ENCODE peak calls at places on chromosomes 5 and 9, in eight cellular contexts. P, Q, I, B, L, E, A and R are unnamed samples. For H3K4me1 and H3K9me3, the result is how much of the 10 kb centered on the place peaks cover.

GRCh38 chr9:95023217-95024003 is 294.1 kb downstream of the FANCC start:
- DNase-seq in P (peak), Q (peak), I (no peak), B (peak), L (peak), E (no peak), A (peak), R (no peak)

GRCh38 chr9:125284855-125285254 is 23.2 kb downstream of the GAPVD1 start:
- DNase-seq in P (no peak), Q (no peak), I (no peak), B (peak), L (no peak), E (no peak), A (no peak), R (no peak)

GRCh38 chr5:153276151-153276550 is 214.3 kb upstream of the GRIA1 start:
- DNase-seq in P (no peak), Q (no peak), I (no peak), B (peak), L (no peak), E (no peak), A (peak), R (no peak)

GRCh38 chr5:135353952-135354721 is 44.9 kb downstream of the MACROH2A1 start:
- DNase-seq in P (peak), Q (no peak), I (no peak), B (no peak), L (no peak), E (no peak), A (no peak), R (peak)

GRCh38 chr9:99732715-99733114 is 89.0 kb upstream of the NR4A3 start:
- DNase-seq in P (no peak), Q (no peak), I (no peak), B (no peak), L (no peak), E (no peak), A (no peak), R (no peak)

GRCh38 chr5:96522635-96523355 is 89.7 kb upstream of the PCSK1 start:
- DNase-seq in P (no peak), Q (no peak), I (no peak), B (no peak), L (no peak), E (no peak), A (peak), R (no peak)

GRCh38 chr5:141001466-141001853 is 35.2 kb downstream of the PCDHAC2 start:
- DNase-seq in P (no peak), Q (no peak), I (no peak), B (no peak), L (no peak), E (no peak), A (no peak), R (no peak)

GRCh38 chr5:37015795-37016666 is 139.5 kb downstream of the NIPBL start:
- DNase-seq in P (peak), Q (no peak), I (no peak), B (no peak), L (peak), E (no peak), A (no peak), R (no peak)

GRCh38 chr5:88979244-88979643 is 96.3 kb upstream of the MEF2C start:
- DNase-seq in P (peak), Q (no peak), I (no peak), B (no peak), L (peak), E (no peak), A (no peak), R (no peak)

GRCh38 chr5:34895641-34896419 is 19.5 kb downstream of the RAD1 start:
- DNase-seq in P (no peak), Q (no peak), I (no peak), B (no peak), L (no peak), E (no peak), A (no peak), R (no peak)

GRCh38 chr9:95724253-95724991 is 151.1 kb upstream of the ERCC6L2 start:
- DNase-seq in P (no peak), Q (no peak), I (no peak), B (no peak), L (no peak), E (no peak), A (no peak), R (no peak)

GRCh38 chr9:127943746-127944145 is 6.1 kb upstream of the DPM2 start:
- DNase-seq in P (peak), Q (peak), I (peak), B (peak), L (peak), E (peak), A (peak), R (peak)
- H3K4me1 ChIP-seq in P (under half), Q (under half), I (under half), B (under half), L (under half), E (under half), A (under half), R (under half)

GRCh38 chr9:71876106-71876505 is 34.9 kb downstream of the ABHD17B start:
- DNase-seq in P (no peak), Q (no peak), I (no peak), B (no peak), L (no peak), E (no peak), A (no peak), R (no peak)

GRCh38 chr9:71876829-71877228 is 34.2 kb downstream of the ABHD17B start:
- DNase-seq in P (no peak), Q (no peak), I (no peak), B (no peak), L (no peak), E (no peak), A (no peak), R (no peak)

GRCh38 chr9:71878327-71879274 is 32.4 kb downstream of the ABHD17B start:
- DNase-seq in P (no peak), Q (no peak), I (no peak), B (no peak), L (no peak), E (no peak), A (no peak), R (no peak)

GRCh38 chr9:71884005-71884404 is 27.0 kb downstream of the ABHD17B start:
- DNase-seq in P (no peak), Q (no peak), I (no peak), B (no peak), L (no peak), E (no peak), A (no peak), R (no peak)

DNA sequence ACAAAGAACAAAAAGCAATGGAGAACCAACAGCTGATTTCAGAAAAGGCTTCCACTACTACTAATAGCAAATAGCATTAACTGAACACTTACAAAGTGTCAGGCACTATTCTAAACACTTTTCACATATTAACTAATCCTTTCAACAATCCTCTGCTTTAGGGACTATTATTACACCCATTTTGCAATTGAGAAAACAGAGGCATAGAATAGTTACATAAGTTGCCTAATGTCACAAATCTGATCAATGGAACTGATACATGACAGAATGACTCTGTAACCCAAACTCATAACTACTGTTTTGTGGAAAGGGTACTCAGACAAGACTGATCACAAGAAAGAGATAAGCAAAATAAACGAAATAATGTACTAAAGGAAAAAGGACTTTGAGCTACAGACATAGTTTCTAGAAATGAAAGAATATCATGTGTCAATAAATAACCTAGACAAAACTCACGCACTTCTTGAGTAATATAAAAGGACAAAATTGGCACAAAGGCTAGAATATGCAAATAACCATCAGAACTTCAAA is 31.3 kb downstream of the ABHD17B start:
- DNase-seq in P (no peak), Q (no peak), I (no peak), B (no peak), L (no peak), E (no peak), A (no peak), R (no peak)
- H3K9me3 ChIP-seq in P (under half), Q (under half), I (under half), B (half or more), L (under half), E (under half), A (under half), R (under half)

GRCh38 chr9:93590609-93591234 is 14.3 kb downstream of the PHF2 start:
- DNase-seq in P (no peak), Q (peak), I (peak), B (no peak), L (no peak), E (no peak), A (no peak), R (no peak)

GRCh38 chr9:93592389-93593021 is 16.1 kb downstream of the PHF2 start:
- DNase-seq in P (no peak), Q (peak), I (peak), B (no peak), L (no peak), E (no peak), A (no peak), R (no peak)

GRCh38 chr9:93589688-93590087 is 13.3 kb downstream of the PHF2 start:
- DNase-seq in P (peak), Q (peak), I (peak), B (no peak), L (no peak), E (no peak), A (no peak), R (no peak)

GRCh38 chr9:93591706-93592388 is 15.5 kb downstream of the PHF2 start:
- DNase-seq in P (no peak), Q (peak), I (peak), B (no peak), L (peak), E (no peak), A (no peak), R (no peak)

DNA sequence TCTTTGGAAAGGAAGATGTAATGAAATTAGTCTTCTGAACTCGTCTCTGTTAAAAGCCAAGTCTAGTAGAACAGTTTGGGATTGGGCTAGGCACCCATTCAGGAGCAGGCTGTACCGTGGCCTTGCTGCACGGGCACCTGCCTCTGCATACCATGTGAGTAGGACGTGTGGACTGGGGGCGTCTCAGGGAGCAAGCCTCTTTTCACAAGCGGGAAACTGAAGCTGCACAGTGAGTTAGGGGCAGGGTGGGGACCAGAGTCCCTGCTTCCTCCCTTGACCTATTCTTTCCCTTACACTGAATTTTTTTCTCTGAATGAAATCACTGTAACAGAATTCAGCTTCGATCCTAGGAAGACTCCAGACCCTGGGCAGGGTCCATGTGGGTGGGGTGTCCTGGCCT is 14.9 kb downstream of the PHF2 start:
- DNase-seq in P (no peak), Q (no peak), I (peak), B (no peak), L (no peak), E (no peak), A (no peak), R (no peak)
- H3K4me1 ChIP-seq in P (under half), Q (under half), I (under half), B (under half), L (under half), E (under half), A (half or more), R (under half)

GRCh38 chr5:8958602-8959001 is 587.3 kb downstream of the SEMA5A start:
- DNase-seq in P (peak), Q (no peak), I (no peak), B (no peak), L (no peak), E (no peak), A (no peak), R (no peak)
- H3K9me3 ChIP-seq in P (under half), Q (under half), I (under half), B (under half), L (under half), E (under half), A (under half), R (under half)

DNA sequence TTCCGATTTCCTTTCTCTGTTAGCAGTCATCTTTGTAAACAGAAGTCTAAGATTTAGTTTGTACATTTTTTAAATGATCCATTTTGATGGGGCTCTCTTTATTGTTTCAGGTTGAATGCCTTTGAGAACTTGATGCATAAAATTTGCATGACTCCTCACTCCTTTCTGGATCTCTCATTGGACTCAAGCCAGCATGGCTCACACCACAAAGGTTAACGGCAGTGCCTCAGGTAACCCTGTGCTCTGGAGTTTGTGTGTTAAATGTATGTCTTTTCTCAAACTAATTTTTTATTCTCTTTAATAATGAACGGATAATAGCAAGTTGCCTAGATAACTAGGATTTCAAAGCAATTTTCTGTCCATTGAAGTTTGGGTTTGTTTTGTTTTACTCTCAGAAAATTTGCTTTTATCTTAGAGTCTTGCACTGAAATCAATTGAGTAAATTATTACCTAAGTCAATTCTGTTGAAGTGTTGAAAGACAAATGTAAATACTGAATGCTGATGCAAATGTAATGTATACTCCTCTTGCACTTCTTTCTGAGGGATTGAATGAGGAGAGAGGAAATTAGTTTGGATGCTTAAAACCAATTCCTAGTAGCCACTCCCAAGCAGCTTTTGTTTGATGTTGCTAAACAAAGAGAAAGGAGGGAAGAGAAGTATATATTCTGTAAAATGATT is 164.6 kb upstream of the DMRT1 start:
- DNase-seq in P (no peak), Q (no peak), I (no peak), B (no peak), L (no peak), E (no peak), A (no peak), R (no peak)
- H3K4me1 ChIP-seq in P (under half), Q (under half), I (under half), B (under half), L (under half), E (under half), A (under half), R (under half)

GRCh38 chr9:89274838-89275237 is 36.2 kb upstream of the CKS2 start:
- DNase-seq in P (peak), Q (no peak), I (no peak), B (no peak), L (no peak), E (no peak), A (no peak), R (no peak)

GRCh38 chr9:89278551-89278950 is 32.4 kb upstream of the CKS2 start:
- DNase-seq in P (peak), Q (no peak), I (no peak), B (no peak), L (no peak), E (no peak), A (no peak), R (no peak)

GRCh38 chr9:89277454-89277853 is 33.5 kb upstream of the CKS2 start:
- DNase-seq in P (peak), Q (no peak), I (no peak), B (no peak), L (no peak), E (no peak), A (no peak), R (no peak)

GRCh38 chr9:89277043-89277442 is 34.0 kb upstream of the CKS2 start:
- DNase-seq in P (no peak), Q (no peak), I (no peak), B (no peak), L (no peak), E (no peak), A (no peak), R (no peak)

GRCh38 chr9:89273528-89274279 is 37.3 kb upstream of the CKS2 start:
- DNase-seq in P (no peak), Q (no peak), I (no peak), B (no peak), L (no peak), E (no peak), A (no peak), R (no peak)
- H3K9me3 ChIP-seq in P (under half), Q (under half), I (under half), B (under half), L (under half), E (under half), A (under half), R (under half)